ENCODE peak calls at places on chromosome 18, in nine cellular contexts. One of them, this sample, is unnamed.

GRCh38 chr18:6111726-6112125 is 216.4 kb upstream of the TMEM200C start:
- DNase-seq in ELR: no peak
- DNase-seq in GM20000: no peak
- DNase-seq in GM04503: no peak
- DNase-seq in activated T-cell treated with anti-CD3 and anti-CD28 coated beads for 1 hour: no peak
- DNase-seq in midbrain: no peak
- DNase-seq in HT1080: no peak
- DNase-seq in fibroblast of gingiva: no peak
- DNase-seq in endodermal cell: no peak
- DNase-seq in this sample: no peak

GRCh38 chr18:21682276-21683051 is 22.1 kb downstream of the ABHD3 start:
- DNase-seq in midbrain: peak
- DNase-seq in fibroblast of gingiva: peak
- DNase-seq in HT1080: peak
- DNase-seq in ELR: peak
- DNase-seq in endodermal cell: no peak
- DNase-seq in GM04503: peak
- DNase-seq in activated T-cell treated with anti-CD3 and anti-CD28 coated beads for 1 hour: peak
- DNase-seq in GM20000: peak
- DNase-seq in this sample: no peak

GRCh38 chr18:47382171-47382570 is 130.7 kb upstream of the SKOR2 start:
- DNase-seq in GM20000: no peak
- DNase-seq in activated T-cell treated with anti-CD3 and anti-CD28 coated beads for 1 hour: no peak
- DNase-seq in GM04503: no peak
- DNase-seq in fibroblast of gingiva: no peak
- DNase-seq in HT1080: no peak
- DNase-seq in endodermal cell: peak
- DNase-seq in ELR: no peak
- DNase-seq in midbrain: no peak
- DNase-seq in this sample: no peak

GRCh38 chr18:9787126-9787525 is 79.0 kb downstream of the RAB31 start:
- DNase-seq in endodermal cell: no peak
- DNase-seq in ELR: peak
- DNase-seq in activated T-cell treated with anti-CD3 and anti-CD28 coated beads for 1 hour: no peak
- DNase-seq in midbrain: no peak
- DNase-seq in GM04503: no peak
- DNase-seq in fibroblast of gingiva: no peak
- DNase-seq in GM20000: no peak
- DNase-seq in HT1080: no peak
- DNase-seq in this sample: no peak

GRCh38 chr18:74797577-74798151 is 200.0 kb downstream of the ZNF407 start:
- DNase-seq in fibroblast of gingiva: no peak
- DNase-seq in endodermal cell: no peak
- DNase-seq in HT1080: no peak
- DNase-seq in midbrain: no peak
- DNase-seq in activated T-cell treated with anti-CD3 and anti-CD28 coated beads for 1 hour: no peak
- DNase-seq in GM04503: no peak
- DNase-seq in ELR: no peak
- DNase-seq in GM20000: no peak
- DNase-seq in this sample: no peak

GRCh38 chr18:36454258-36454657 is 156.7 kb downstream of the FHOD3 start:
- DNase-seq in endodermal cell: no peak
- DNase-seq in ELR: no peak
- DNase-seq in midbrain: no peak
- DNase-seq in fibroblast of gingiva: no peak
- DNase-seq in GM20000: no peak
- DNase-seq in activated T-cell treated with anti-CD3 and anti-CD28 coated beads for 1 hour: no peak
- DNase-seq in HT1080: no peak
- DNase-seq in GM04503: no peak
- DNase-seq in this sample: no peak

GRCh38 chr18:48828713-48829442 is 121.9 kb downstream of the SMAD7 start:
- DNase-seq in endodermal cell: peak
- DNase-seq in GM04503: no peak
- DNase-seq in activated T-cell treated with anti-CD3 and anti-CD28 coated beads for 1 hour: no peak
- DNase-seq in GM20000: no peak
- DNase-seq in HT1080: no peak
- DNase-seq in fibroblast of gingiva: no peak
- DNase-seq in ELR: no peak
- DNase-seq in midbrain: no peak
- DNase-seq in this sample: peak

GRCh38 chr18:50306944-50307343 is 19.5 kb upstream of the CXXC1 start:
- DNase-seq in midbrain: no peak
- DNase-seq in activated T-cell treated with anti-CD3 and anti-CD28 coated beads for 1 hour: no peak
- DNase-seq in ELR: peak
- DNase-seq in GM04503: peak
- DNase-seq in fibroblast of gingiva: peak
- DNase-seq in HT1080: peak
- DNase-seq in GM20000: no peak
- DNase-seq in endodermal cell: no peak
- DNase-seq in this sample: no peak

GRCh38 chr18:2935438-2936192 is 77.3 kb downstream of the LPIN2 start:
- DNase-seq in midbrain: no peak
- DNase-seq in HT1080: no peak
- DNase-seq in GM20000: no peak
- DNase-seq in endodermal cell: no peak
- DNase-seq in GM04503: no peak
- DNase-seq in ELR: no peak
- DNase-seq in fibroblast of gingiva: peak
- DNase-seq in activated T-cell treated with anti-CD3 and anti-CD28 coated beads for 1 hour: no peak
- DNase-seq in this sample: no peak

GRCh38 chr18:76307293-76307690 is 187.8 kb downstream of the ZNF516 start:
- DNase-seq in ELR: no peak
- DNase-seq in HT1080: no peak
- DNase-seq in GM04503: no peak
- DNase-seq in activated T-cell treated with anti-CD3 and anti-CD28 coated beads for 1 hour: no peak
- DNase-seq in fibroblast of gingiva: no peak
- DNase-seq in endodermal cell: no peak
- DNase-seq in midbrain: no peak
- DNase-seq in GM20000: no peak
- DNase-seq in this sample: no peak

GRCh38 chr18:45976581-45977373 is 9.6 kb upstream of the EPG5 start:
- DNase-seq in GM04503: no peak
- DNase-seq in HT1080: no peak
- DNase-seq in activated T-cell treated with anti-CD3 and anti-CD28 coated beads for 1 hour: no peak
- DNase-seq in endodermal cell: no peak
- DNase-seq in fibroblast of gingiva: peak
- DNase-seq in ELR: no peak
- DNase-seq in midbrain: no peak
- DNase-seq in GM20000: no peak
- DNase-seq in this sample: no peak

This sample was measured in NCI-H146.